ENCODE peak calls at places on chromosomes 4 and X, in nine cellular contexts. S is stromal cell of bone marrow; M is AML-193; E is effector memory CD8-positive, alpha-beta T cell; D is NCI-H510A; I is endodermal cell; T is NCI-H1417; L is putamen; F is effector memory CD4-positive, alpha-beta T cell. R is an unnamed sample.

GRCh38 chrX:119758682-119759332 is 419 bp downstream of the SOWAHD start:
- DNase-seq in S (no peak), M (no peak), E (peak; percentile 12), D (no peak), I (peak; percentile 80), T (peak; percentile 43), L (no peak), F (peak; percentile 11), R (peak; percentile 34)

GRCh38 chrX:373641-374471 is 12.9 kb downstream of the PPP2R3B start:
- DNase-seq in S (no peak), M (no peak), E (peak; percentile 21), D (no peak), I (peak; percentile 85), T (no peak), L (no peak), F (no peak), R (peak; percentile 25)

GRCh38 chr4:162700815-162701361 is 465.8 kb downstream of the NAF1 start:
- DNase-seq in S (no peak), M (no peak), E (no peak), D (no peak), I (no peak), T (no peak), L (no peak), F (no peak), R (no peak)

GRCh38 chr4:43132010-43132582 is 239.6 kb downstream of the GRXCR1 start:
- DNase-seq in S (peak; percentile 38), M (peak; percentile 55), E (no peak), D (peak; percentile 27), I (peak; percentile 86), T (peak; percentile 82), L (peak; percentile 49), F (no peak), R (no peak)

GRCh38 chr4:138555584-138555983 is 313.4 kb upstream of the SLC7A11 start:
- DNase-seq in S (no peak), M (peak; percentile 36), E (no peak), D (no peak), I (peak; percentile 72), T (peak; percentile 37), L (no peak), F (no peak), R (no peak)

GRCh38 chrX:51456814-51457213 is 39.6 kb downstream of the NUDT11 start:
- DNase-seq in S (no peak), M (no peak), E (no peak), D (no peak), I (no peak), T (peak; percentile 49), L (no peak), F (no peak), R (no peak)

GRCh38 chr4:85759392-85759791 is 284.4 kb downstream of the ARHGAP24 start:
- DNase-seq in S (no peak), M (no peak), E (no peak), D (no peak), I (no peak), T (no peak), L (no peak), F (no peak), R (no peak)

GRCh38 chrX:637660-638481 is 7.3 kb downstream of the SHOX start:
- DNase-seq in S (no peak), M (no peak), E (no peak), D (no peak), I (peak; percentile 52), T (no peak), L (no peak), F (no peak), R (no peak)

GRCh38 chr4:137032242-137032641 is 500.1 kb downstream of the PCDH18 start:
- DNase-seq in S (no peak), M (no peak), E (no peak), D (peak; percentile 40), I (no peak), T (peak; percentile 87), L (no peak), F (no peak), R (no peak)

GRCh38 chr4:71189471-71189870 is 149.3 kb upstream of the SLC4A4 start:
- DNase-seq in S (no peak), M (no peak), E (no peak), D (no peak), I (no peak), T (no peak), L (no peak), F (no peak), R (no peak)

GRCh38 chr4:74189331-74190043 is 31.6 kb downstream of the MTHFD2L start:
- DNase-seq in S (no peak), M (peak; percentile 45), E (no peak), D (no peak), I (no peak), T (peak; percentile 84), L (no peak), F (no peak), R (peak; percentile 32)

R was measured in naive thymus-derived CD4-positive, alpha-beta T cell.